ENCODE peak calls at places on chromosomes 11 and 22, in four cellular contexts. One of them, this sample, is unnamed.

GRCh38 chr11:97345031-97345430 is 955.2 kb downstream of the JRKL start:
- DNase-seq in IMR-90: no peak
- DNase-seq in H1: no peak
- DNase-seq in H9: no peak
- DNase-seq in this sample: no peak

GRCh38 chr22:30270841-30271240 is 4.2 kb upstream of the OSM start:
- DNase-seq in IMR-90: peak; percentile 81
- DNase-seq in H9: no peak
- DNase-seq in H1: no peak
- DNase-seq in this sample: no peak

GRCh38 chr11:26698224-26698623 is 23.6 kb downstream of the SLC5A12 start:
- DNase-seq in H1: no peak
- DNase-seq in H9: no peak
- DNase-seq in IMR-90: no peak
- DNase-seq in this sample: no peak

GRCh38 chr11:26960265-26960664 is 33.6 kb upstream of the FIBIN start:
- DNase-seq in H9: no peak
- DNase-seq in IMR-90: peak; percentile 43
- DNase-seq in H1: no peak
- DNase-seq in this sample: no peak

GRCh38 chr22:27987557-27987956 is 68.5 kb upstream of the PITPNB start:
- DNase-seq in H9: peak; percentile 28
- DNase-seq in H1: no peak
- DNase-seq in IMR-90: peak; percentile 93
- DNase-seq in this sample: no peak

GRCh38 chr11:46658259-46658658 is 40.9 kb downstream of the ATG13 start:
- DNase-seq in IMR-90: peak; percentile 81
- DNase-seq in H9: no peak
- DNase-seq in H1: no peak
- DNase-seq in this sample: no peak

GRCh38 chr22:46651316-46651715 is 31.1 kb downstream of the GRAMD4 start:
- DNase-seq in IMR-90: no peak
- DNase-seq in H9: no peak
- DNase-seq in H1: no peak
- DNase-seq in this sample: no peak

GRCh38 chr22:23580586-23581251 is 629 bp upstream of the IGLL1 start:
- DNase-seq in H9: no peak
- DNase-seq in IMR-90: no peak
- DNase-seq in H1: no peak
- DNase-seq in this sample: no peak

GRCh38 chr11:79294845-79295520 is 145.8 kb downstream of the TENM4 start:
- DNase-seq in IMR-90: no peak
- DNase-seq in H1: no peak
- DNase-seq in H9: no peak
- DNase-seq in this sample: no peak

GRCh38 chr22:19066531-19067271 is 55.5 kb downstream of the DGCR2 start:
- DNase-seq in IMR-90: peak; percentile 83
- DNase-seq in H9: no peak
- DNase-seq in H1: no peak
- DNase-seq in this sample: no peak
- H3K4me2 ChIP-seq in IMR-90: no peak overlapping the region
- H3K4me2 ChIP-seq in H9: no peak overlapping the region
- H3K4me2 ChIP-seq in H1: no peak overlapping the region
- H3K4me2 ChIP-seq in this sample: no peak overlapping the region

GRCh38 chr11:126420730-126421083 is 65.2 kb downstream of the ST3GAL4 start:
- DNase-seq in H9: no peak
- DNase-seq in IMR-90: no peak
- DNase-seq in H1: no peak
- DNase-seq in this sample: no peak
- H3K14ac ChIP-seq in H9: no peak overlapping the region
- H3K14ac ChIP-seq in IMR-90: no peak overlapping the region
- H3K14ac ChIP-seq in H1: no peak overlapping the region
- H3K14ac ChIP-seq in this sample: no peak overlapping the region

DNA sequence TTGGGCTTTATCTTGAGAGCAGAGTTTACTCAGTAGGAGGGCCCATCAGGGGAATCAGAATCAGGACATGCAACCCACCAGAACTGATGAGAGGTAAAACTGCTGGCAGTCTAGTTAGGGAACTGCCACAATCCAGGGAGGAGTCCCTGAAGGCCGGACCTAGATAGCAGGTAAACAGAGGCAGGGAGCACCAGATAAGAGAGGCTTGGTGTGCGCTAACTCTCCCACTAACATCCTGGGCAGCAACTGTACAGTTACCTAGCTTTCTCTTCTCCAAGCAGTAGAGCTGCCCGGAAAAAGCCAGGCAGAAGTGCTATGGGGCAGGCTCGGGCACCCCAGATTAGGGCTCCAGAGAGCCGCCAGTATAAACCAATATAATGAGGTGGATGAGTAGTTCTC is 865 bp upstream of the AMOTL1 start:
- DNase-seq in H1: no peak
- DNase-seq in H9: no peak
- DNase-seq in IMR-90: no peak
- DNase-seq in this sample: no peak
- H3K4me2 ChIP-seq in H1: peak overlapping the region; percentile 94
- H3K4me2 ChIP-seq in H9: peak overlapping the region; percentile 88
- H3K4me2 ChIP-seq in IMR-90: no peak overlapping the region
- H3K4me2 ChIP-seq in this sample: no peak overlapping the region

GRCh38 chr22:34972498-34972897 is 93.5 kb upstream of the ISX start:
- DNase-seq in IMR-90: no peak
- DNase-seq in H1: peak; percentile 49
- DNase-seq in H9: peak; percentile 55
- DNase-seq in this sample: no peak

GRCh38 chr22:34971456-34971855 is 94.5 kb upstream of the ISX start:
- DNase-seq in H1: no peak
- DNase-seq in IMR-90: no peak
- DNase-seq in H9: no peak
- DNase-seq in this sample: no peak

DNA sequence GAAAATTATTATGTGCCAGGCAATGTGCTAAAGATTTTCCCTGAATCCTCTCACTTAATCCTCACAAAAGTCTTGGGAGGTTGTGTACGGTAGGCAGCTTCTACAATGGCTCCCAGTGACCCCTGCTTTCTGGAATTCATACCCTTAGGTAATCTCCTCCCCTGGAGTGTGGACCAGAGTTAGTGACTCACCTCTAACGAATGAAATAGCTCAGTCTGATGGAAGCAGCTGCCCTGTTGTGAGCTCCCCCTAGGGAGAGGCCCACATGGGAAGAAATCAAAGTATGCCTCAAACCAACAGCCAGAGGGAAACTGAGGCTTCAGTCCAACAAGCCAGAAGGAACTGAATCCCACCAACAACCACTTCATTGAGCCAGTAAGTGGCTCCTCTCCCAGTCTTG is 99.0 kb upstream of the ISX start:
- DNase-seq in IMR-90: no peak
- DNase-seq in H1: no peak
- DNase-seq in H9: no peak
- DNase-seq in this sample: no peak
- H3K14ac ChIP-seq in IMR-90: no peak overlapping the region
- H3K14ac ChIP-seq in H1: no peak overlapping the region
- H3K14ac ChIP-seq in H9: no peak overlapping the region
- H3K14ac ChIP-seq in this sample: no peak overlapping the region

GRCh38 chr11:73206751-73207280 is 11.3 kb upstream of the P2RY2 start:
- DNase-seq in H9: no peak
- DNase-seq in H1: no peak
- DNase-seq in IMR-90: no peak
- DNase-seq in this sample: no peak
- H3K4me2 ChIP-seq in H9: no peak overlapping the region
- H3K4me2 ChIP-seq in H1: no peak overlapping the region
- H3K4me2 ChIP-seq in IMR-90: peak overlapping the region; percentile 16
- H3K4me2 ChIP-seq in this sample: no peak overlapping the region

GRCh38 chr11:68004551-68005335 is 846 bp upstream of the UNC93B1 start:
- DNase-seq in H9: peak; percentile 60
- DNase-seq in IMR-90: no peak
- DNase-seq in H1: no peak
- DNase-seq in this sample: no peak

GRCh38 chr11:68007498-68008380 is 2.4 kb upstream of the ALDH3B1 start:
- DNase-seq in H1: no peak
- DNase-seq in H9: no peak
- DNase-seq in IMR-90: no peak
- DNase-seq in this sample: no peak

GRCh38 chr11:68003846-68004550 is at the start of gene UNC93B1:
- DNase-seq in IMR-90: peak; percentile 76
- DNase-seq in H1: peak; percentile 84
- DNase-seq in H9: peak; percentile 85
- DNase-seq in this sample: peak; percentile 47

GRCh38 chr11:68008381-68009337 is 1.5 kb upstream of the ALDH3B1 start:
- DNase-seq in H9: no peak
- DNase-seq in H1: no peak
- DNase-seq in IMR-90: no peak
- DNase-seq in this sample: no peak

DNA sequence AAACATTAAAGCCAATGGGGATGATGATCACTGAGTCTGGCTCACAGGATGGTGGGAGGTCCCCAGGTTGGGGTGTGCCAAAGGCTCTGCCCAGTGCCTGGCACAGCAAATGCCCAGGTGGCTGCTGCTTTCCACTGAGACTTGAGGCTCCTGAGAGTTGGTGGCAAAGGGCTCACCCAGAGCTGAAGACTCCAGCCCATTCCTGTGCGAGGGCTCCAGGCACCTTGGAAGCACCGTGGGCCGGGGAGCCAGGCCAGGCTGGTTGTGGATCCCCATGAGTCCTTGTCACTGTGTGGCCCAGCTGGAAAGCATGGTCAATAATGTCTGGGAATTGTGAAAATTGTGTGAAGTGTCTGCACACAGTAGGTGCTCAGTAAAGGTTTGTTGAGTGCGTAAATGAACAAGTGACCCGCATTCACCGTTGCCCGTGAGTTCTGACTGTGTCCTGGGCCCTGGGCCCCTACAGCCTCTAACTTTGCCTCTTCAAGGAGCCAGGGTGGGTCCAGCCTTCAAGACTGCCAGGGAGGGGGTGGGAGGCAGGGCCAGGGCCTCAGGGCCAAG is 2.8 kb upstream of the UNC93B1 start:
- DNase-seq in H9: no peak
- DNase-seq in IMR-90: no peak
- DNase-seq in H1: no peak
- DNase-seq in this sample: no peak
- H3K14ac ChIP-seq in H9: no peak overlapping the region
- H3K14ac ChIP-seq in IMR-90: no peak overlapping the region
- H3K14ac ChIP-seq in H1: no peak overlapping the region
- H3K14ac ChIP-seq in this sample: no peak overlapping the region

DNA sequence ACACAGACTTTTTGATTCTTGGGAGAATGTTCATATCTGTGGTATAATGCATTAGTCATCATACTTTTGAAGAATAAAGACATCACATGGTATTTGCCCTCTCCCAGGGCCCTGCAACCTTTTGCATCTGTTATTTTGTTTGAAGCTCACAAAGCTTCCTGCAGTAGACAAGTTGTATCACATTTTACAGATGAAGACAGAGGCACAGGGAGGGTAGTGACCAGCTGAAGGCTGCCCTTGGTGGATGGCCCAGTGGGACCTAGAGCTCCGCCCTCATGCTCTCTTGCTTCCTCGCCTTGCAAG is 66.4 kb downstream of the UBASH3B start:
- DNase-seq in H9: no peak
- DNase-seq in H1: no peak
- DNase-seq in IMR-90: peak; percentile 94
- DNase-seq in this sample: no peak
- H3K4me2 ChIP-seq in H9: no peak overlapping the region
- H3K4me2 ChIP-seq in H1: no peak overlapping the region
- H3K4me2 ChIP-seq in IMR-90: peak overlapping the region; percentile 59
- H3K4me2 ChIP-seq in this sample: no peak overlapping the region

DNA sequence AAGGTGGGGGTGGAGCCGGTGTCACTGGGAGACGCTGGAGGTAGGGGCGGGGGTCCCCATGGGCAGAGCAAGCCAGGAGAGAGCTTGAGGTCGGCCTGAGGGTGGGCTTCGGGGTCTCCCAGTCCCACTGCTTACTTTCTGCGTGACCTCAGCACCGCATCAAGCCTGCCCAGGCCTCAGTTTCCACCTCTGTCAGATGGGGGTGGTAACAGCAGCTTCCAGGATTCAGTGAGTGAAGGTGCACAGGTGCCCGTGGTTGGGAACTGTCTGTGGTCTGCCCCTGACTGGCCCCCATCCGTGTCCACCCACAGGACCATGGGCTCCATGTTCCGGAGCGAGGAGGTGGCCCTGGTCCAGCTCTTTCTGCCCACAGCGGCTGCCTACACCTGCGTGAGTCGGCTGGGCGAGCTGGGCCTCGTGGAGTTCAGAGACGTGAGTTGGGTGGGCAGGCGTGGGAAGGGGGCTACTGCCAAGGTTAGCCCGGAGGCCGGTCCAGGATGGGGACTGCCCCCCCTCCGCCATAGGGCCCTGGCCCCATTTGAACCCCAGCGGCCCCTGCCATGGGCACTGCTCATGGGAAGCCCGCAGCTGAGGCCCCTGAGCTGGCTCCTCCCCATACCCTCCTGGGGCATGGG is 2.2 kb downstream of the TCIRG1 start:
- DNase-seq in IMR-90: no peak
- DNase-seq in H9: no peak
- DNase-seq in H1: peak; percentile 46
- DNase-seq in this sample: no peak
- H3K14ac ChIP-seq in IMR-90: peak overlapping the region; percentile 55
- H3K14ac ChIP-seq in H9: no peak overlapping the region
- H3K14ac ChIP-seq in H1: no peak overlapping the region
- H3K14ac ChIP-seq in this sample: peak overlapping the region; percentile 38

GRCh38 chr22:43901976-43902643 is 10.3 kb upstream of the PNPLA5 start:
- DNase-seq in H1: no peak
- DNase-seq in IMR-90: peak; percentile 97
- DNase-seq in H9: no peak
- DNase-seq in this sample: no peak
- H3K4me2 ChIP-seq in H1: no peak overlapping the region
- H3K4me2 ChIP-seq in IMR-90: peak overlapping the region; percentile 70
- H3K4me2 ChIP-seq in H9: no peak overlapping the region
- H3K4me2 ChIP-seq in this sample: no peak overlapping the region